ENCODE peak calls at places on chromosomes 2 and 18, in eight cellular contexts. J is lower lobe of right lung; A is activated CD8-positive, alpha-beta memory T cell treated with anti-CD3 and anti-CD28 coated beads, Interleukin-2, amount 50 U/mL, for 48 hours; D is PC-3; I is fibroblast of lung; Y is left colon; C is Right ventricle myocardium inferior; B is colonic mucosa. S is an unnamed sample.

GRCh38 chr2:206354129-206354528 is 79.7 kb downstream of the ZDBF2 start:
- DNase-seq in J (no peak), A (no peak), D (no peak), I (no peak), Y (no peak), C (no peak), B (no peak), S (no peak)

GRCh38 chr18:58338961-58339722 is 289.7 kb downstream of the ALPK2 start:
- DNase-seq in J (no peak), A (no peak), D (no peak), I (no peak), Y (no peak), C (no peak), B (no peak), S (no peak)

GRCh38 chr18:59556265-59556664 is 141.0 kb downstream of the CCBE1 start:
- DNase-seq in J (no peak), A (no peak), D (no peak), I (peak), Y (no peak), C (no peak), B (no peak), S (no peak)

GRCh38 chr2:165693838-165694237 is 100.2 kb downstream of the GALNT3 start:
- DNase-seq in J (no peak), A (no peak), D (no peak), I (no peak), Y (no peak), C (no peak), B (no peak), S (no peak)

GRCh38 chr18:21439453-21439852 is 161.1 kb downstream of the ESCO1 start:
- DNase-seq in J (no peak), A (no peak), D (peak), I (peak), Y (no peak), C (no peak), B (no peak), S (no peak)

GRCh38 chr18:74204543-74205152 is 56.3 kb downstream of the TIMM21 start:
- DNase-seq in J (no peak), A (no peak), D (no peak), I (no peak), Y (no peak), C (no peak), B (no peak), S (no peak)

GRCh38 chr2:143558665-143559064 is 429.4 kb downstream of the ARHGAP15 start:
- DNase-seq in J (no peak), A (no peak), D (peak), I (peak), Y (no peak), C (no peak), B (peak), S (no peak)

GRCh38 chr2:109612991-109613921 is 510 bp downstream of the SEPTIN10 start:
- DNase-seq in J (peak), A (peak), D (peak), I (peak), Y (peak), C (peak), B (peak), S (peak)

GRCh38 chr2:75465317-75465998 is 95.3 kb downstream of the EVA1A start:
- DNase-seq in J (no peak), A (no peak), D (peak), I (peak), Y (no peak), C (no peak), B (no peak), S (no peak)

GRCh38 chr2:240974771-240975572 is 23.4 kb upstream of the SNED1 start:
- DNase-seq in J (peak), A (no peak), D (no peak), I (peak), Y (no peak), C (peak), B (no peak), S (no peak)

GRCh38 chr2:152222975-152223638 is 47.5 kb upstream of the STAM2 start:
- DNase-seq in J (no peak), A (no peak), D (peak), I (peak), Y (peak), C (peak), B (peak), S (no peak)

GRCh38 chr2:3289526-3289925 is 88.1 kb downstream of the EIPR1 start:
- DNase-seq in J (no peak), A (no peak), D (no peak), I (no peak), Y (no peak), C (no peak), B (no peak), S (no peak)

S was measured in mucosa of descending colon.